ENCODE peak calls at places on chromosomes 2 and 18, in nine cellular contexts. I is right lobe of liver, F is neuronal stem cell, V is AG04450, E is lung, Z is suprapubic skin, R is IMR-90, A is colonic mucosa, B is psoas muscle. Q is an unnamed sample.

GRCh38 chr2:83933743-83934142 is 525.3 kb downstream of the SUCLG1 start:
- DNase-seq in R (no peak), A (no peak), V (no peak), E (no peak), B (no peak), I (no peak), F (no peak), Z (no peak), Q (no peak)

GRCh38 chr2:214265991-214266489 is 144.8 kb upstream of the VWC2L start:
- DNase-seq in A (no peak), E (no peak), F (no peak), B (no peak), I (no peak), Z (no peak), R (peak), V (no peak), Q (peak)

GRCh38 chr2:66753247-66754019 is 318.5 kb downstream of the MEIS1 start:
- DNase-seq in Z (no peak), E (no peak), I (no peak), B (no peak), R (no peak), F (no peak), V (no peak), A (no peak), Q (no peak)

GRCh38 chr2:220103596-220103995 is 476.2 kb downstream of the SLC4A3 start:
- DNase-seq in I (no peak), V (no peak), E (no peak), B (no peak), Z (no peak), R (no peak), A (no peak), F (no peak), Q (no peak)

GRCh38 chr2:50711714-50712113 is 320.2 kb downstream of the NRXN1 start:
- DNase-seq in V (no peak), B (no peak), E (no peak), I (no peak), A (no peak), Z (no peak), R (no peak), F (no peak), Q (no peak)

GRCh38 chr2:174014021-174014698 is 49.0 kb upstream of the SP3 start:
- DNase-seq in E (no peak), A (no peak), Z (no peak), I (no peak), F (no peak), B (no peak), R (no peak), V (no peak), Q (no peak)

GRCh38 chr18:45670281-45670962 is 53.6 kb upstream of the SLC14A1 start:
- DNase-seq in E (no peak), A (no peak), I (no peak), V (no peak), B (no peak), F (no peak), R (peak), Z (no peak), Q (no peak)

GRCh38 chr2:26174691-26175181 is 1.8 kb downstream of the GAREM2 start:
- DNase-seq in I (no peak), V (no peak), Z (peak), R (no peak), A (no peak), F (no peak), B (no peak), E (no peak), Q (no peak)

GRCh38 chr18:49160075-49160930 is 209.5 kb upstream of the SMAD7 start:
- DNase-seq in E (no peak), V (no peak), F (no peak), R (peak), Z (no peak), B (no peak), I (no peak), A (no peak), Q (peak)

GRCh38 chr18:6719914-6720692 is 9.4 kb upstream of the ARHGAP28 start:
- DNase-seq in I (no peak), V (no peak), E (no peak), F (no peak), R (no peak), A (no peak), B (no peak), Z (no peak), Q (no peak)

GRCh38 chr2:2787301-2787907 is 456.3 kb upstream of the MYT1L start:
- DNase-seq in E (no peak), A (no peak), I (no peak), Z (peak), R (no peak), V (no peak), F (no peak), B (no peak), Q (no peak)

GRCh38 chr18:50458796-50459195 is 84.0 kb downstream of the SKA1 start:
- DNase-seq in B (no peak), E (no peak), I (no peak), V (no peak), F (no peak), Z (no peak), R (no peak), A (no peak), Q (no peak)

GRCh38 chr2:220585241-220585640 is 957.8 kb downstream of the SLC4A3 start:
- DNase-seq in I (no peak), A (no peak), R (peak), V (no peak), F (no peak), E (no peak), Z (no peak), B (no peak), Q (peak)

GRCh38 chr18:49524349-49524748 is 37.3 kb upstream of the C18orf32 start:
- DNase-seq in I (no peak), B (no peak), Z (no peak), A (no peak), V (no peak), E (no peak), R (no peak), F (no peak), Q (no peak)

GRCh38 chr2:190407662-190408537 is at the start of gene MFSD6:
- DNase-seq in I (peak), R (no peak), F (peak), Z (peak), A (peak), E (peak), B (peak), V (no peak), Q (peak)

GRCh38 chr18:72107647-72108046 is 436.5 kb downstream of the CBLN2 start:
- DNase-seq in V (no peak), E (no peak), F (peak), B (no peak), A (no peak), Z (no peak), R (no peak), I (no peak), Q (peak)

GRCh38 chr2:176986579-176986978 is 226.0 kb upstream of the HNRNPA3 start:
- DNase-seq in E (no peak), R (no peak), F (no peak), Z (no peak), B (no peak), V (no peak), A (no peak), I (no peak), Q (no peak)

GRCh38 chr2:95531254-95531771 is 46.8 kb upstream of the TRIM43B start:
- DNase-seq in E (no peak), V (no peak), F (no peak), I (no peak), R (no peak), Z (no peak), B (no peak), A (no peak), Q (no peak)

GRCh38 chr18:5029622-5030021 is 167.4 kb downstream of the AKAIN1 start:
- DNase-seq in E (no peak), I (no peak), B (no peak), R (no peak), Z (no peak), F (no peak), A (no peak), V (no peak), Q (no peak)

GRCh38 chr18:67433971-67434370 is 82.5 kb downstream of the DSEL start:
- DNase-seq in R (no peak), A (no peak), V (no peak), I (no peak), F (no peak), E (no peak), B (no peak), Z (no peak), Q (no peak)
- H3K4me3 ChIP-seq in R (no peak), A (no peak), V (no peak), I (no peak), F (no peak), E (no peak), B (no peak), Z (no peak), Q (no peak)

GRCh38 chr18:57428221-57429150 is 6.7 kb upstream of the ONECUT2 start:
- DNase-seq in B (no peak), V (no peak), R (no peak), F (peak), E (no peak), A (no peak), Z (no peak), I (peak), Q (no peak)
- H3K4me3 ChIP-seq in B (peak), V (no peak), R (no peak), F (peak), E (no peak), A (peak), Z (peak), I (peak), Q (no peak)

DNA sequence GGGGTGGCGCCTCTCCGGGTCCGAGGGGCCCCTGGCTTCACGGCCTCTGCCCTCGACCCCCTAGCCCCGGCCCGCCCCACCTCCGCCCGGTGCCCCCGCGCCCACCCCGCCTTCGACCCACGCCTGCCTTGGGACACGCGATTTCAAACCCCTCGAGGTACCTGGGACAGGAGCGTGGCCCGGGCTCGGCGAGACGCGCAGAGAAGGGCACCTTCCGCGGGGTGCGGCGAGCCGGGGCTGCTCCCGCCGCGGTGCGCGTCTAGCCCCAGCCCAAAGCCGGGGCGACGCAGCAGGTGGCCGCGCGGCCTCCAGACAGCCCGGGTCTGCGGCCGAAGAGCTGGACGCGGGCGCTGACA is 270 bp downstream of the CRACDL start:
- DNase-seq in F (no peak), Z (no peak), V (no peak), I (no peak), A (no peak), R (no peak), E (no peak), B (no peak), Q (no peak)
- H3K4me3 ChIP-seq in F (peak), Z (peak), V (no peak), I (peak), A (peak), R (no peak), E (peak), B (peak), Q (peak)

GRCh38 chr2:149019768-149020167 is 18.7 kb upstream of the LYPD6B start:
- DNase-seq in Z (no peak), A (peak), R (no peak), I (no peak), E (peak), V (no peak), F (no peak), B (no peak), Q (no peak)
- H3K4me3 ChIP-seq in Z (no peak), A (no peak), R (no peak), I (no peak), E (no peak), V (no peak), F (no peak), B (no peak), Q (no peak)

DNA sequence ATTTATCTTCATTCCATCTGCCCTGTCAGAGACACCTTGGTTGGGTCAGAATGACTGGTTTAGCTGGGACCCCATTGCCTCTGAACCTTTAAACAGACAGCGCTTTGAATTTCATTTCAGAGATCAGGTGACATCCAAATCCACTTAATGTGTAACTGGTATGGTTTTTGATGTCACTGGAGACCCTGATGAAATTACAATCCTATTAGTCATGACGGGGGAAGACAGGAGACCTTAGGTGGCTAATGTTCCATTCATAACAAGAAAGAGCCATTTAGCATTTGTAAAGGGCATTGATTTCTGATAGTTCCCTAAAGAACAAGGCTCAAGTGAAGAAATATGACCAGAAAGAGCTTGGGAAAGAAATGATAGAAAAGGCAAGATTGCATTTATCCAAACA is 198.4 kb downstream of the NCKAP5 start:
- DNase-seq in R (no peak), F (no peak), V (no peak), I (no peak), B (no peak), E (no peak), A (no peak), Z (no peak), Q (no peak)
- H3K4me3 ChIP-seq in R (no peak), F (no peak), V (no peak), I (no peak), B (no peak), E (no peak), A (no peak), Z (no peak), Q (no peak)

DNA sequence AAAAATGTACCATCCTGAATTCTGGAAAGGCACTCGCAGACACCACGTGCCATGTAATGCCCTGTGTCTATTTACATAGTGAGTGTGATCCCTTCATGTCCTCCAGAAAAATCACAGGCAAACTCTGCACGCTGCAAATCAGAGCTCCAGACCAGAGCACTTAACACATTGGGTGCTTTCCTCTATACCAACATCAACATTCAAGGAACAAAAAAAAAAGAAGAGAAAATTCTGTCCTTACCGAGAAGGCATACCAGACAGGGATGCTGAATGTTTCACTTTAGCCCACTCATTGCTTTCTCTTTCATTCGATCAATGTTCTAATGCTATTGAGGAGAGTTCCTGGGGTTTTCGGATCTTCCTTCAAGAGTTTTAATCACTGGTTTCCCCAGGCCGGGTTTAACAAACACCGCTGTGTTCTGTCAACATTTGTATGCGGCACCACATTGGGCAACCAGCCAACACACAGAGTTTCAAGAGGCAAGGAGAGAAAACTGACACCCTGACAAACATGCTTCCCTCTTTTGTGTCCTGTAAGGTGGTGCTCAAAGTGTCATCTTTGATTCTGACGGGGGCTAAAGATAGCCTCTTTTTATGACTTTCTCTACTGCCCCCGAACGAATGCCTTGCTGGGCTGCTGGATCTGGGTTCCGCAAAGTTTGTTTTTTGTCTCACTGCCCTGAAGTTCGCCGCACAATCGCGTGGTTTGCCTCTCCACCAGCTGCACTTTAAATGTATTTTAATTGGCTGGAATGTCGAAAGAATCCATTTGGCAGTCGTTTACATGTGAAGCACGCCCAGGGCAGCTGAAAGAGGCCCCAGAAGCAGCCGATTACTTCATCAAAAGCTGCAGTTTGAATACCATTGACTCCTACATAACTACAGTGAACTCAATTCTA is 106.4 kb upstream of the NCKAP5 start:
- DNase-seq in V (peak), B (peak), E (peak), F (peak), I (peak), Z (peak), A (peak), R (peak), Q (peak)
- H3K4me3 ChIP-seq in V (peak), B (peak), E (no peak), F (no peak), I (peak), Z (peak), A (no peak), R (peak), Q (peak)

DNA sequence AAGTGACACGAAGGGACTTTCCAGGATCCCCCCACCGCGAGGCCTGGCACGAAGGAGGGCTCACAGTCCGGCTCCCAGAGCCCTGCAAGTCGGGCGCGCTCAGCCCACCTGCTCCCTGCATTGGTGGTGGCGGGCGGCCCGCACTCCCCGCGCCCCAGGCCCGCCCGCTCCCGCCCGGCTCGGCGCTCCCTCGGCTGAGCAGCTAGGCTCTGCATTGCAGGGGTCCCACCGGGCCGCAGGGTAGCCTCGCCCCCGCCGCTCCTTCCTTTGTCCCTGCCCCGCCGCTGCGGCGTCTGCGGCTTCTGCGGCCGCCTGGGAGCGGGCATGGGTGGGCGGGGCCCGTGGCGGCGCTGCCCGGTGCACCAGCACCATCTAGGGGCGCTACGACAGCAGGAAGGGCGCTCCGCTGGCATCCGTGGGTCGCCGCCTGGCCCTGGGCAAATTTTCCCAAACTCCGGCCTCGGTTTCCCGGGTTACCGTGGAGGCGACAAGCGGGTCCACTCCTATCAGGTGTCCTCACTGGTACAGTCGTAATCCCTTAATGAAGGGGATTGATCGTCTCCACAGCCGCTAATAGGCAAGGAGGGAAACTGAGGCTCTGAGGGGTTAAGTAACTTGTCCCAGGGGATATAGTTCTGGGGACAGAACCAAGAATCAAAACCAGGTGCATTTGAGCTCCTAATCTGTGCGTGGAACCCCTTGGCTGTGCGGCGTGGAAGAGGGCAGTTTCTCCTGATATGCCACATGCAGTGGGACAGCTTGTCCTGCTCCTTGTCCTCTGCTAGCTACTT is 157.4 kb downstream of the CYRIA start:
- DNase-seq in V (no peak), A (peak), E (peak), F (peak), Z (no peak), R (no peak), B (peak), I (peak), Q (no peak)
- H3K4me3 ChIP-seq in V (no peak), A (peak), E (no peak), F (peak), Z (peak), R (no peak), B (peak), I (peak), Q (peak)

DNA sequence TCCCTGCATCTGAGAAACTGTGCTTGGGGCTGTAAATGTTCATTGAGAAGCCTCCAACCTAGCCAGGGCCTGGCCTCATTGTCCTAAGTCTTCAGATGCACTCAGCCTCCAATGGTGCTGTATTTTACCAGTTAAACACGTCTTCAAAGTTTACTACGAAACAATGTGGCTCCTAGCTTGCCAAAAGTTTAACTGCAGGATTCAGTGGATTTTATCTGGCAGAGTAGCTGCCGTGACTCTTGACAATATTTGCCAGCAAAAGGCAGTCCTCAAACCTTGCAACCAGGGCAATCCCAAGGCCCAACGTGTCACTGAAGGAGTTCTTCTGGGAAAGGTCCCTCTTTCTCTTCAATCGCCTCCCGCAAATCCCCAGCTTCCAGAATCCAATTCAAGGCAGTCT is 1.1 kb downstream of the PID1 start:
- DNase-seq in R (no peak), B (no peak), A (peak), I (no peak), V (no peak), F (no peak), Z (no peak), E (no peak), Q (no peak)
- H3K4me3 ChIP-seq in R (no peak), B (peak), A (peak), I (peak), V (no peak), F (no peak), Z (peak), E (peak), Q (peak)

GRCh38 chr2:217757108-217757463 is 245.7 kb downstream of the TNS1 start:
- DNase-seq in B (no peak), E (no peak), Z (no peak), F (no peak), A (no peak), I (no peak), V (no peak), R (no peak), Q (no peak)

GRCh38 chr2:217761645-217762277 is 241.0 kb downstream of the TNS1 start:
- DNase-seq in V (no peak), B (no peak), I (no peak), R (no peak), F (no peak), E (no peak), Z (no peak), A (no peak), Q (no peak)

GRCh38 chr2:217755027-217755756 is 247.6 kb downstream of the TNS1 start:
- DNase-seq in E (no peak), A (no peak), R (no peak), F (no peak), B (no peak), I (no peak), Z (no peak), V (no peak), Q (no peak)

GRCh38 chr2:217756375-217757107 is 246.3 kb downstream of the TNS1 start:
- DNase-seq in F (peak), A (peak), Z (no peak), B (peak), R (peak), E (peak), I (peak), V (no peak), Q (peak)

GRCh38 chr2:217759991-217760390 is 242.8 kb downstream of the TNS1 start:
- DNase-seq in B (no peak), E (no peak), F (no peak), R (no peak), Z (no peak), V (no peak), I (no peak), A (no peak), Q (no peak)
- H3K4me3 ChIP-seq in B (no peak), E (no peak), F (no peak), R (no peak), Z (no peak), V (no peak), I (no peak), A (no peak), Q (no peak)